ENCODE peak calls at places on chromosome 15, in seven cellular contexts. B is GM13977; I is foreskin fibroblast; D is CD8-positive, alpha-beta T cell; W is HT1080; Y is stimulated activated CD4-positive, alpha-beta T cell treated with anti-CD3 and anti-CD28 coated beads, Interleukin-1b, Interleukin-23, amount 100 ng/mL, for 1 hour; C is iris pigment epithelial cell. Q is an unnamed sample.

GRCh38 chr15:50024183-50024795 is 94.7 kb downstream of the ATP8B4 start:
- DNase-seq in B (no peak), I (peak; percentile 16), D (no peak), W (no peak), Y (no peak), C (peak; percentile 18), Q (no peak)

GRCh38 chr15:80217327-80217900 is 34.6 kb downstream of the CTXND1 start:
- DNase-seq in B (no peak), I (no peak), D (no peak), W (no peak), Y (no peak), C (no peak), Q (no peak)

GRCh38 chr15:45157056-45157455 is 27.3 kb downstream of the DUOX1 start:
- DNase-seq in B (no peak), I (peak; percentile 65), D (no peak), W (peak; percentile 54), Y (no peak), C (peak; percentile 35), Q (no peak)

GRCh38 chr15:66388057-66388363 is 1.3 kb downstream of the MAP2K1 start:
- DNase-seq in B (no peak), I (no peak), D (no peak), W (no peak), Y (no peak), C (no peak), Q (no peak)

GRCh38 chr15:31102049-31102321 is 460 bp upstream of the TRPM1 start:
- DNase-seq in B (no peak), I (no peak), D (no peak), W (no peak), Y (no peak), C (no peak), Q (no peak)

GRCh38 chr15:85116494-85116893 is 134.8 kb downstream of the PDE8A start:
- DNase-seq in B (no peak), I (no peak), D (no peak), W (no peak), Y (no peak), C (no peak), Q (no peak)

GRCh38 chr15:52790941-52791751 is 1.0 kb upstream of the ONECUT1 start:
- DNase-seq in B (no peak), I (peak; percentile 35), D (no peak), W (no peak), Y (no peak), C (no peak), Q (no peak)

GRCh38 chr15:50544368-50544767 is 2.1 kb downstream of the USP50 start:
- DNase-seq in B (no peak), I (no peak), D (no peak), W (no peak), Y (no peak), C (no peak), Q (no peak)

GRCh38 chr15:100596792-100597191 is 5.2 kb downstream of the LINS1 start:
- DNase-seq in B (peak; percentile 15), I (no peak), D (peak; percentile 49), W (no peak), Y (peak; percentile 90), C (no peak), Q (no peak)

GRCh38 chr15:49962044-49962602 is 156.9 kb downstream of the ATP8B4 start:
- DNase-seq in B (no peak), I (no peak), D (no peak), W (no peak), Y (no peak), C (peak; percentile 3), Q (no peak)

GRCh38 chr15:37028609-37029287 is 71.6 kb downstream of the MEIS2 start:
- DNase-seq in B (no peak), I (peak; percentile 84), D (no peak), W (no peak), Y (no peak), C (peak; percentile 71), Q (no peak)

GRCh38 chr15:64009798-64010241 is 36.5 kb downstream of the DAPK2 start:
- DNase-seq in B (no peak), I (peak; percentile 71), D (no peak), W (peak; percentile 74), Y (no peak), C (peak; percentile 48), Q (no peak)

GRCh38 chr15:65175511-65175910 is 9.6 kb downstream of the CLPX start:
- DNase-seq in B (no peak), I (no peak), D (no peak), W (no peak), Y (no peak), C (no peak), Q (no peak)

GRCh38 chr15:88335074-88335473 is 78.5 kb upstream of the NTRK3 start:
- DNase-seq in B (no peak), I (no peak), D (no peak), W (no peak), Y (no peak), C (no peak), Q (no peak)

GRCh38 chr15:67172172-67172571 is 82.3 kb downstream of the AAGAB start:
- DNase-seq in B (no peak), I (peak; percentile 52), D (no peak), W (peak; percentile 58), Y (no peak), C (no peak), Q (no peak)

GRCh38 chr15:91268510-91268909 is 168.5 kb downstream of the SV2B start:
- DNase-seq in B (no peak), I (no peak), D (no peak), W (peak; percentile 22), Y (no peak), C (no peak), Q (no peak)

GRCh38 chr15:63513728-63514127 is 9.3 kb downstream of the USP3 start:
- DNase-seq in B (no peak), I (no peak), D (no peak), W (no peak), Y (no peak), C (no peak), Q (no peak)

GRCh38 chr15:89778861-89779260 is 2.7 kb downstream of the MESP2 start:
- DNase-seq in B (no peak), I (no peak), D (no peak), W (no peak), Y (no peak), C (no peak), Q (no peak)

GRCh38 chr15:78179906-78180305 is 30.7 kb downstream of the IDH3A start:
- DNase-seq in B (no peak), I (no peak), D (no peak), W (no peak), Y (no peak), C (no peak), Q (no peak)

Q was measured in SHP77.